ENCODE peak calls at places on chromosome 11, in nine cellular contexts. One of them, this sample, is unnamed.
A peak's percentile ranks its signal among the peaks of the same experiment; 100 is the strongest.

GRCh38 chr11:36023922-36024321 is 80.1 kb downstream of the LDLRAD3 start:
- DNase-seq in Kasumi-1: no peak
- DNase-seq in ELR: peak; percentile 71
- DNase-seq in left ventricle myocardium inferior: no peak
- DNase-seq in amniotic epithelial cell: peak; percentile 29
- DNase-seq in T47D: no peak
- DNase-seq in astrocyte of the spinal cord: peak; percentile 44
- DNase-seq in heart right ventricle: no peak
- DNase-seq in fibroblast of the aortic adventitia: peak; percentile 47
- DNase-seq in this sample: no peak

GRCh38 chr11:111698852-111699559 is 67.2 kb downstream of the PPP2R1B start:
- DNase-seq in astrocyte of the spinal cord: no peak
- DNase-seq in T47D: no peak
- DNase-seq in left ventricle myocardium inferior: no peak
- DNase-seq in heart right ventricle: no peak
- DNase-seq in amniotic epithelial cell: peak; percentile 77
- DNase-seq in Kasumi-1: no peak
- DNase-seq in ELR: peak; percentile 36
- DNase-seq in fibroblast of the aortic adventitia: no peak
- DNase-seq in this sample: no peak

GRCh38 chr11:61056566-61056965 is 45.7 kb upstream of the CD5 start:
- DNase-seq in Kasumi-1: no peak
- DNase-seq in amniotic epithelial cell: no peak
- DNase-seq in heart right ventricle: no peak
- DNase-seq in astrocyte of the spinal cord: no peak
- DNase-seq in T47D: no peak
- DNase-seq in fibroblast of the aortic adventitia: no peak
- DNase-seq in ELR: no peak
- DNase-seq in left ventricle myocardium inferior: no peak
- DNase-seq in this sample: no peak

GRCh38 chr11:62018978-62019664 is 51.7 kb upstream of the FTH1 start:
- DNase-seq in ELR: no peak
- DNase-seq in Kasumi-1: no peak
- DNase-seq in T47D: no peak
- DNase-seq in fibroblast of the aortic adventitia: no peak
- DNase-seq in heart right ventricle: no peak
- DNase-seq in astrocyte of the spinal cord: no peak
- DNase-seq in amniotic epithelial cell: no peak
- DNase-seq in left ventricle myocardium inferior: no peak
- DNase-seq in this sample: no peak

GRCh38 chr11:121237686-121238658 is 54.6 kb upstream of the SC5D start:
- DNase-seq in amniotic epithelial cell: peak; percentile 86
- DNase-seq in ELR: no peak
- DNase-seq in left ventricle myocardium inferior: no peak
- DNase-seq in Kasumi-1: no peak
- DNase-seq in fibroblast of the aortic adventitia: peak; percentile 18
- DNase-seq in astrocyte of the spinal cord: peak; percentile 76
- DNase-seq in heart right ventricle: peak; percentile 36
- DNase-seq in T47D: peak; percentile 13
- DNase-seq in this sample: no peak

GRCh38 chr11:112247198-112247597 is 13.5 kb downstream of the PLET1 start:
- DNase-seq in T47D: peak; percentile 33
- DNase-seq in fibroblast of the aortic adventitia: peak; percentile 63
- DNase-seq in astrocyte of the spinal cord: peak; percentile 37
- DNase-seq in Kasumi-1: no peak
- DNase-seq in amniotic epithelial cell: no peak
- DNase-seq in left ventricle myocardium inferior: no peak
- DNase-seq in ELR: no peak
- DNase-seq in heart right ventricle: no peak
- DNase-seq in this sample: no peak

GRCh38 chr11:46617451-46618314 is at the start of gene ATG13:
- DNase-seq in heart right ventricle: peak; percentile 73
- DNase-seq in T47D: peak; percentile 83
- DNase-seq in fibroblast of the aortic adventitia: peak; percentile 89
- DNase-seq in ELR: peak; percentile 81
- DNase-seq in amniotic epithelial cell: peak; percentile 71
- DNase-seq in left ventricle myocardium inferior: peak; percentile 77
- DNase-seq in Kasumi-1: peak; percentile 76
- DNase-seq in astrocyte of the spinal cord: peak; percentile 94
- DNase-seq in this sample: peak; percentile 64

GRCh38 chr11:66289548-66290331 is 797 bp upstream of the YIF1A start:
- DNase-seq in astrocyte of the spinal cord: no peak
- DNase-seq in T47D: peak; percentile 82
- DNase-seq in left ventricle myocardium inferior: peak; percentile 65
- DNase-seq in Kasumi-1: peak; percentile 71
- DNase-seq in fibroblast of the aortic adventitia: no peak
- DNase-seq in amniotic epithelial cell: no peak
- DNase-seq in heart right ventricle: peak; percentile 78
- DNase-seq in ELR: peak; percentile 81
- DNase-seq in this sample: no peak

GRCh38 chr11:12249590-12250260 is 127.6 kb upstream of the PARVA start:
- DNase-seq in amniotic epithelial cell: no peak
- DNase-seq in astrocyte of the spinal cord: no peak
- DNase-seq in Kasumi-1: no peak
- DNase-seq in ELR: no peak
- DNase-seq in fibroblast of the aortic adventitia: no peak
- DNase-seq in T47D: peak; percentile 96
- DNase-seq in left ventricle myocardium inferior: no peak
- DNase-seq in heart right ventricle: no peak
- DNase-seq in this sample: no peak

This sample was measured in A172.